ENCODE peak calls at places on chromosomes 6 and 20, in nine cellular contexts. Y is HepG2; V is upper lobe of left lung; L is transverse colon; X is stimulated activated CD4-positive, alpha-beta T cell treated with anti-CD3 and anti-CD28 coated beads, Interleukin-1b, Interleukin-23, amount 100 ng/mL, for 1 hour; F is lower leg skin; J is heart right ventricle; C is NCI-H2171; T is NAMALWA. Q is an unnamed sample.

GRCh38 chr20:33894798-33895197 is 83.7 kb downstream of the CHMP4B start:
- DNase-seq in Y (no peak), V (no peak), L (no peak), X (no peak), F (no peak), J (no peak), C (no peak), T (no peak), Q (no peak)

GRCh38 chr6:163398796-163399195 is 15.7 kb upstream of the QKI start:
- DNase-seq in Y (no peak), V (no peak), L (peak), X (no peak), F (peak), J (peak), C (no peak), T (no peak), Q (peak)

GRCh38 chr6:87654880-87655454 is 47.1 kb downstream of the AKIRIN2 start:
- DNase-seq in Y (no peak), V (no peak), L (no peak), X (no peak), F (no peak), J (no peak), C (no peak), T (no peak), Q (no peak)

GRCh38 chr6:138234363-138234762 is 16.1 kb upstream of the PBOV1 start:
- DNase-seq in Y (no peak), V (no peak), L (no peak), X (no peak), F (no peak), J (no peak), C (no peak), T (no peak), Q (no peak)

GRCh38 chr6:40931927-40932326 is 107.1 kb downstream of the UNC5CL start:
- DNase-seq in Y (no peak), V (no peak), L (no peak), X (no peak), F (no peak), J (no peak), C (no peak), T (no peak), Q (no peak)

GRCh38 chr6:7316658-7317533 is 3.9 kb upstream of the SSR1 start:
- DNase-seq in Y (no peak), V (peak), L (no peak), X (no peak), F (no peak), J (no peak), C (no peak), T (no peak), Q (no peak)

GRCh38 chr6:38640216-38640909 is 634 bp upstream of the BTBD9 start:
- DNase-seq in Y (no peak), V (no peak), L (peak), X (no peak), F (no peak), J (no peak), C (no peak), T (no peak), Q (no peak)

GRCh38 chr6:107894821-107895396 is 63.1 kb downstream of the SEC63 start:
- DNase-seq in Y (no peak), V (no peak), L (peak), X (no peak), F (no peak), J (no peak), C (no peak), T (peak), Q (peak)

GRCh38 chr20:43584448-43585138 is 6.1 kb upstream of the IFT52 start:
- DNase-seq in Y (peak), V (no peak), L (no peak), X (no peak), F (no peak), J (no peak), C (no peak), T (no peak), Q (no peak)

GRCh38 chr20:48738399-48739304 is 89.1 kb downstream of the PREX1 start:
- DNase-seq in Y (peak), V (no peak), L (no peak), X (peak), F (no peak), J (no peak), C (no peak), T (no peak), Q (no peak)

GRCh38 chr6:133341607-133342158 is 100.5 kb downstream of the EYA4 start:
- DNase-seq in Y (peak), V (no peak), L (no peak), X (no peak), F (no peak), J (no peak), C (peak), T (no peak), Q (no peak)

GRCh38 chr20:45779011-45779915 is 12.4 kb downstream of the WFDC3 start:
- DNase-seq in Y (no peak), V (peak), L (peak), X (no peak), F (peak), J (peak), C (no peak), T (no peak), Q (peak)

GRCh38 chr6:166815629-166816028 is 140.7 kb downstream of the RNASET2 start:
- DNase-seq in Y (no peak), V (no peak), L (no peak), X (no peak), F (no peak), J (no peak), C (no peak), T (no peak), Q (no peak)

GRCh38 chr20:16574656-16575355 is 1.6 kb upstream of the KIF16B start:
- DNase-seq in Y (peak), V (peak), L (peak), X (peak), F (peak), J (peak), C (peak), T (peak), Q (peak)

GRCh38 chr6:157246048-157246630 is 77.2 kb downstream of the TMEM242 start:
- DNase-seq in Y (no peak), V (peak), L (no peak), X (no peak), F (no peak), J (no peak), C (no peak), T (no peak), Q (no peak)

GRCh38 chr6:15608406-15608805 is 54.4 kb downstream of the DTNBP1 start:
- DNase-seq in Y (no peak), V (no peak), L (no peak), X (no peak), F (no peak), J (no peak), C (no peak), T (no peak), Q (no peak)

GRCh38 chr6:132483779-132484679 is 28.9 kb downstream of the STX7 start:
- DNase-seq in Y (peak), V (no peak), L (peak), X (peak), F (peak), J (no peak), C (peak), T (peak), Q (peak)

GRCh38 chr6:2476376-2476775 is 231.0 kb upstream of the GMDS start:
- DNase-seq in Y (no peak), V (no peak), L (peak), X (no peak), F (no peak), J (no peak), C (no peak), T (no peak), Q (peak)

GRCh38 chr6:170423814-170424633 is 117.5 kb downstream of the FAM120B start:
- DNase-seq in Y (peak), V (no peak), L (no peak), X (no peak), F (no peak), J (no peak), C (no peak), T (no peak), Q (no peak)

Q was measured in mucosa of gallbladder.